ENCODE peak calls at places on chromosome 1, in nine cellular contexts. One of them, this sample, is unnamed.
A peak's percentile ranks its signal among the peaks of the same experiment; 100 is the strongest.

GRCh38 chr1:92479587-92479986 is 7.1 kb downstream of the GFI1 start:
- DNase-seq in stimulated activated CD8-positive, alpha-beta memory T cell treated with anti-CD3 and anti-CD28 coated beads, Interleukin-4, amount 100 ng/mL, for 1 hour: no peak
- DNase-seq in left cardiac atrium: no peak
- DNase-seq in esophagus squamous epithelium: no peak
- DNase-seq in AG08396: no peak
- DNase-seq in Ammon's horn: no peak
- DNase-seq in OCI-M1: no peak
- DNase-seq in brain microvascular endothelial cell: no peak
- DNase-seq in NCI-H1417: no peak
- DNase-seq in this sample: no peak

GRCh38 chr1:43834280-43835140 is 99.1 kb upstream of the ARTN start:
- DNase-seq in stimulated activated CD8-positive, alpha-beta memory T cell treated with anti-CD3 and anti-CD28 coated beads, Interleukin-4, amount 100 ng/mL, for 1 hour: no peak
- DNase-seq in left cardiac atrium: peak; percentile 24
- DNase-seq in esophagus squamous epithelium: no peak
- DNase-seq in AG08396: no peak
- DNase-seq in Ammon's horn: no peak
- DNase-seq in OCI-M1: peak; percentile 98
- DNase-seq in brain microvascular endothelial cell: peak; percentile 72
- DNase-seq in NCI-H1417: peak; percentile 7
- DNase-seq in this sample: no peak

GRCh38 chr1:157442065-157442464 is 110.2 kb downstream of the FCRL5 start:
- DNase-seq in stimulated activated CD8-positive, alpha-beta memory T cell treated with anti-CD3 and anti-CD28 coated beads, Interleukin-4, amount 100 ng/mL, for 1 hour: no peak
- DNase-seq in left cardiac atrium: no peak
- DNase-seq in esophagus squamous epithelium: no peak
- DNase-seq in AG08396: no peak
- DNase-seq in Ammon's horn: no peak
- DNase-seq in OCI-M1: no peak
- DNase-seq in brain microvascular endothelial cell: no peak
- DNase-seq in NCI-H1417: no peak
- DNase-seq in this sample: no peak

GRCh38 chr1:23452011-23452411 is 27.5 kb upstream of the TCEA3 start:
- DNase-seq in stimulated activated CD8-positive, alpha-beta memory T cell treated with anti-CD3 and anti-CD28 coated beads, Interleukin-4, amount 100 ng/mL, for 1 hour: no peak
- DNase-seq in left cardiac atrium: peak; percentile 44
- DNase-seq in esophagus squamous epithelium: no peak
- DNase-seq in AG08396: no peak
- DNase-seq in Ammon's horn: no peak
- DNase-seq in OCI-M1: peak; percentile 21
- DNase-seq in brain microvascular endothelial cell: no peak
- DNase-seq in NCI-H1417: peak; percentile 14
- DNase-seq in this sample: peak; percentile 30

GRCh38 chr1:19079541-19079940 is 123.1 kb upstream of the IFFO2 start:
- DNase-seq in stimulated activated CD8-positive, alpha-beta memory T cell treated with anti-CD3 and anti-CD28 coated beads, Interleukin-4, amount 100 ng/mL, for 1 hour: no peak
- DNase-seq in left cardiac atrium: no peak
- DNase-seq in esophagus squamous epithelium: no peak
- DNase-seq in AG08396: no peak
- DNase-seq in Ammon's horn: peak; percentile 34
- DNase-seq in OCI-M1: no peak
- DNase-seq in brain microvascular endothelial cell: no peak
- DNase-seq in NCI-H1417: no peak
- DNase-seq in this sample: no peak

GRCh38 chr1:59509341-59509869 is 212.5 kb downstream of the FGGY start:
- DNase-seq in stimulated activated CD8-positive, alpha-beta memory T cell treated with anti-CD3 and anti-CD28 coated beads, Interleukin-4, amount 100 ng/mL, for 1 hour: no peak
- DNase-seq in left cardiac atrium: no peak
- DNase-seq in esophagus squamous epithelium: no peak
- DNase-seq in AG08396: no peak
- DNase-seq in Ammon's horn: no peak
- DNase-seq in OCI-M1: no peak
- DNase-seq in brain microvascular endothelial cell: no peak
- DNase-seq in NCI-H1417: peak; percentile 19
- DNase-seq in this sample: no peak

GRCh38 chr1:235946570-235946981 is 79.9 kb upstream of the LYST start:
- DNase-seq in stimulated activated CD8-positive, alpha-beta memory T cell treated with anti-CD3 and anti-CD28 coated beads, Interleukin-4, amount 100 ng/mL, for 1 hour: no peak
- DNase-seq in left cardiac atrium: no peak
- DNase-seq in esophagus squamous epithelium: no peak
- DNase-seq in AG08396: peak; percentile 29
- DNase-seq in Ammon's horn: no peak
- DNase-seq in OCI-M1: peak; percentile 51
- DNase-seq in brain microvascular endothelial cell: peak; percentile 74
- DNase-seq in NCI-H1417: no peak
- DNase-seq in this sample: no peak

GRCh38 chr1:91799863-91800262 is 86.1 kb downstream of the TGFBR3 start:
- DNase-seq in stimulated activated CD8-positive, alpha-beta memory T cell treated with anti-CD3 and anti-CD28 coated beads, Interleukin-4, amount 100 ng/mL, for 1 hour: no peak
- DNase-seq in left cardiac atrium: no peak
- DNase-seq in esophagus squamous epithelium: no peak
- DNase-seq in AG08396: no peak
- DNase-seq in Ammon's horn: no peak
- DNase-seq in OCI-M1: no peak
- DNase-seq in brain microvascular endothelial cell: no peak
- DNase-seq in NCI-H1417: no peak
- DNase-seq in this sample: no peak

GRCh38 chr1:210689741-210690635 is 361.3 kb downstream of the HHAT start:
- DNase-seq in stimulated activated CD8-positive, alpha-beta memory T cell treated with anti-CD3 and anti-CD28 coated beads, Interleukin-4, amount 100 ng/mL, for 1 hour: no peak
- DNase-seq in left cardiac atrium: no peak
- DNase-seq in esophagus squamous epithelium: no peak
- DNase-seq in AG08396: no peak
- DNase-seq in Ammon's horn: no peak
- DNase-seq in OCI-M1: no peak
- DNase-seq in brain microvascular endothelial cell: no peak
- DNase-seq in NCI-H1417: no peak
- DNase-seq in this sample: no peak

GRCh38 chr1:245694476-245695195 is 539.9 kb downstream of the KIF26B start:
- DNase-seq in stimulated activated CD8-positive, alpha-beta memory T cell treated with anti-CD3 and anti-CD28 coated beads, Interleukin-4, amount 100 ng/mL, for 1 hour: no peak
- DNase-seq in left cardiac atrium: no peak
- DNase-seq in esophagus squamous epithelium: no peak
- DNase-seq in AG08396: no peak
- DNase-seq in Ammon's horn: no peak
- DNase-seq in OCI-M1: no peak
- DNase-seq in brain microvascular endothelial cell: no peak
- DNase-seq in NCI-H1417: no peak
- DNase-seq in this sample: no peak

GRCh38 chr1:55071477-55071876 is 32.1 kb downstream of the PCSK9 start:
- DNase-seq in stimulated activated CD8-positive, alpha-beta memory T cell treated with anti-CD3 and anti-CD28 coated beads, Interleukin-4, amount 100 ng/mL, for 1 hour: no peak
- DNase-seq in left cardiac atrium: no peak
- DNase-seq in esophagus squamous epithelium: no peak
- DNase-seq in AG08396: peak; percentile 71
- DNase-seq in Ammon's horn: no peak
- DNase-seq in OCI-M1: peak; percentile 39
- DNase-seq in brain microvascular endothelial cell: peak; percentile 67
- DNase-seq in NCI-H1417: peak; percentile 49
- DNase-seq in this sample: no peak

GRCh38 chr1:97986041-97987005 is 65.5 kb upstream of the DPYD start:
- DNase-seq in stimulated activated CD8-positive, alpha-beta memory T cell treated with anti-CD3 and anti-CD28 coated beads, Interleukin-4, amount 100 ng/mL, for 1 hour: no peak
- DNase-seq in left cardiac atrium: no peak
- DNase-seq in esophagus squamous epithelium: no peak
- DNase-seq in AG08396: no peak
- DNase-seq in Ammon's horn: no peak
- DNase-seq in OCI-M1: no peak
- DNase-seq in brain microvascular endothelial cell: no peak
- DNase-seq in NCI-H1417: no peak
- DNase-seq in this sample: no peak

GRCh38 chr1:197356723-197357533 is 88.9 kb downstream of the CRB1 start:
- DNase-seq in stimulated activated CD8-positive, alpha-beta memory T cell treated with anti-CD3 and anti-CD28 coated beads, Interleukin-4, amount 100 ng/mL, for 1 hour: no peak
- DNase-seq in left cardiac atrium: peak; percentile 23
- DNase-seq in esophagus squamous epithelium: no peak
- DNase-seq in AG08396: peak; percentile 56
- DNase-seq in Ammon's horn: peak; percentile 71
- DNase-seq in OCI-M1: peak; percentile 77
- DNase-seq in brain microvascular endothelial cell: peak; percentile 38
- DNase-seq in NCI-H1417: peak; percentile 80
- DNase-seq in this sample: peak; percentile 7

GRCh38 chr1:6209661-6210605 is 4.0 kb downstream of the RNF207 start:
- DNase-seq in stimulated activated CD8-positive, alpha-beta memory T cell treated with anti-CD3 and anti-CD28 coated beads, Interleukin-4, amount 100 ng/mL, for 1 hour: no peak
- DNase-seq in left cardiac atrium: no peak
- DNase-seq in esophagus squamous epithelium: no peak
- DNase-seq in AG08396: no peak
- DNase-seq in Ammon's horn: no peak
- DNase-seq in OCI-M1: peak; percentile 34
- DNase-seq in brain microvascular endothelial cell: no peak
- DNase-seq in NCI-H1417: no peak
- DNase-seq in this sample: no peak

GRCh38 chr1:205933672-205934618 is 9.3 kb downstream of the SLC26A9 start:
- DNase-seq in stimulated activated CD8-positive, alpha-beta memory T cell treated with anti-CD3 and anti-CD28 coated beads, Interleukin-4, amount 100 ng/mL, for 1 hour: no peak
- DNase-seq in left cardiac atrium: no peak
- DNase-seq in esophagus squamous epithelium: no peak
- DNase-seq in AG08396: peak; percentile 51
- DNase-seq in Ammon's horn: peak; percentile 77
- DNase-seq in OCI-M1: no peak
- DNase-seq in brain microvascular endothelial cell: peak; percentile 34
- DNase-seq in NCI-H1417: no peak
- DNase-seq in this sample: no peak

GRCh38 chr1:163347106-163347505 is 25.4 kb downstream of the NUF2 start:
- DNase-seq in stimulated activated CD8-positive, alpha-beta memory T cell treated with anti-CD3 and anti-CD28 coated beads, Interleukin-4, amount 100 ng/mL, for 1 hour: no peak
- DNase-seq in left cardiac atrium: no peak
- DNase-seq in esophagus squamous epithelium: no peak
- DNase-seq in AG08396: no peak
- DNase-seq in Ammon's horn: no peak
- DNase-seq in OCI-M1: no peak
- DNase-seq in brain microvascular endothelial cell: no peak
- DNase-seq in NCI-H1417: no peak
- DNase-seq in this sample: no peak

GRCh38 chr1:157580179-157580827 is 17.6 kb downstream of the FCRL4 start:
- DNase-seq in stimulated activated CD8-positive, alpha-beta memory T cell treated with anti-CD3 and anti-CD28 coated beads, Interleukin-4, amount 100 ng/mL, for 1 hour: no peak
- DNase-seq in left cardiac atrium: no peak
- DNase-seq in esophagus squamous epithelium: no peak
- DNase-seq in AG08396: peak; percentile 35
- DNase-seq in Ammon's horn: peak; percentile 63
- DNase-seq in OCI-M1: peak; percentile 77
- DNase-seq in brain microvascular endothelial cell: peak; percentile 44
- DNase-seq in NCI-H1417: peak; percentile 83
- DNase-seq in this sample: peak; percentile 8

This sample was measured in CD4-positive, alpha-beta T cell.